ENCODE peak calls at places on chromosomes 13 and 19, in ten cellular contexts. C is colonic mucosa; G is endothelial cell of umbilical vein; L is GM23338; I is AG09309; V is glutamatergic neuron; W is progenitor cell of endocrine pancreas; M is CD8-positive, alpha-beta T cell; R is mammary epithelial cell; J is psoas muscle. P is an unnamed sample.

GRCh38 chr19:35211545-35212230 is 16.9 kb downstream of the FAM187B start:
- DNase-seq in V (no peak), C (peak; percentile 53), L (no peak), M (peak; percentile 84), W (no peak), J (peak; percentile 37), I (no peak), R (no peak), G (peak; percentile 48), P (no peak)

GRCh38 chr19:3692141-3693029 is 7.9 kb downstream of the PIP5K1C start:
- DNase-seq in C (no peak), J (no peak), L (no peak), I (no peak), W (no peak), M (peak; percentile 64), V (peak; percentile 74), R (no peak), G (no peak), P (no peak)

GRCh38 chr13:39682310-39682709 is 26.8 kb downstream of the COG6 start:
- DNase-seq in C (no peak), M (no peak), I (no peak), V (no peak), G (no peak), R (no peak), W (no peak), J (no peak), L (no peak), P (no peak)

GRCh38 chr13:28316129-28316528 is 177.8 kb downstream of the PAN3 start:
- DNase-seq in G (no peak), W (no peak), M (no peak), C (no peak), I (no peak), R (no peak), J (no peak), L (no peak), V (no peak), P (no peak)

GRCh38 chr13:20360041-20360491 is 127.9 kb upstream of the GJB6 start:
- DNase-seq in M (no peak), L (no peak), R (peak; percentile 51), C (no peak), G (no peak), W (no peak), V (no peak), I (no peak), J (no peak), P (no peak)

GRCh38 chr13:40961826-40962225 is 57.3 kb downstream of the ELF1 start:
- DNase-seq in G (no peak), L (no peak), R (no peak), J (no peak), C (no peak), M (no peak), W (no peak), V (no peak), I (no peak), P (no peak)

GRCh38 chr13:24221007-24221406 is 60.5 kb downstream of the SPATA13 start:
- DNase-seq in L (no peak), G (no peak), R (no peak), V (no peak), I (no peak), W (no peak), C (no peak), J (no peak), M (no peak), P (no peak)

GRCh38 chr13:26971990-26972888 is 199.4 kb downstream of the USP12 start:
- DNase-seq in J (no peak), G (no peak), W (no peak), L (peak; percentile 81), M (peak; percentile 8), V (no peak), I (no peak), C (peak; percentile 85), R (peak; percentile 34), P (no peak)

GRCh38 chr13:91482427-91482826 is 84.0 kb downstream of the GPC5 start:
- DNase-seq in R (no peak), M (no peak), G (no peak), J (no peak), W (no peak), I (no peak), V (no peak), L (no peak), C (no peak), P (no peak)

GRCh38 chr19:23440791-23441190 is 45.5 kb upstream of the ZNF91 start:
- DNase-seq in W (no peak), M (no peak), V (peak; percentile 29), C (no peak), G (no peak), J (no peak), I (no peak), R (no peak), L (peak; percentile 76), P (no peak)

GRCh38 chr19:29745253-29745652 is 30.2 kb upstream of the C19orf12 start:
- DNase-seq in M (no peak), G (no peak), J (no peak), L (peak; percentile 74), C (no peak), R (no peak), V (peak; percentile 47), W (no peak), I (no peak), P (no peak)

GRCh38 chr19:55440411-55441105 is 2.5 kb downstream of the SHISA7 start:
- DNase-seq in M (peak; percentile 22), L (peak; percentile 89), V (peak; percentile 69), J (no peak), W (no peak), G (no peak), I (no peak), C (no peak), R (no peak), P (no peak)

GRCh38 chr13:23558675-23559536 is 11.3 kb upstream of the TNFRSF19 start:
- DNase-seq in M (no peak), C (no peak), R (peak; percentile 97), W (no peak), L (peak; percentile 33), I (peak; percentile 76), J (peak; percentile 69), G (peak; percentile 69), V (no peak), P (peak; percentile 70)

GRCh38 chr19:13803038-13803437 is 7.8 kb downstream of the ZSWIM4 start:
- DNase-seq in M (no peak), L (no peak), I (no peak), J (no peak), G (no peak), C (no peak), V (no peak), W (no peak), R (no peak), P (no peak)

GRCh38 chr19:45691516-45692186 is at the start of gene SNRPD2:
- DNase-seq in M (peak; percentile 88), I (peak; percentile 78), V (peak; percentile 95), C (peak; percentile 94), W (peak; percentile 89), G (peak; percentile 96), R (peak; percentile 94), J (peak; percentile 92), L (peak; percentile 98), P (peak; percentile 83)
- TF ChIP-seq CTCF in M (no peak), I (no peak), V (no peak), C (no peak), W (no peak), G (no peak), R (no peak), J (no peak), L (no peak), P (no peak)

DNA sequence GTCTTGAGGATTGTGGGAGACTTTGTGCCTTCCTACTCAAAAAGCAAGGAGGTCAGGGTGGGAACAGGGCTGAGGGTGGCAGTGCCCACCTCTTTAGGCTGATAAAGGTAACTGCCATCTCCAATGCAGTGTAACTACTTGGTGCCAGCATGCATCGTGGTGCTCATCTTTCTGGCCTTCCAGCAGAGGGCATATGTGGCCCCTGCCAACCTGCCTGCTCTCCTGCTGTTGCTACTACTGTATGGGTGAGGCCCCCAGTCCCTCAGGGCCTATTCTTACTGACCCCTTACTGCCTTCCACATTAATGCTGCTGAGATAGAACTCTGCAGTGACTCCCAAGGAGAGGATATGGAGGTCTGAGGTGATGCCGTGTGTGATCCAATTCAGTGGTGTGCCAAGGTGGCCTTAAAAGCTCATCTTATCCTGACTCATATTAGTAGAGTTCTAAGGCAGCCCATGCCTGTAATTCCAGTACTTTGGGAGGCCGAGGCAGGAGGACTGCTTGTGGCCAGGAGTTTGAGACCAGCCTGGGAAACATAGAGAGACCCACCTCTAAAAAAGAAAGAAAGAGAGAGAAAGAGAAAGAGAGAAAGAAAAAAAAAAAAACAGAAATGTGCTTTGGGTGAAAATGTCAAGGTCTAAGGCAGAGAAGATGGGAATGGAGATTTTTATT is 9.6 kb upstream of the ARHGAP45 start:
- DNase-seq in L (peak; percentile 83), C (no peak), J (no peak), M (no peak), W (no peak), R (peak; percentile 75), V (no peak), G (peak; percentile 29), I (no peak), P (no peak)
- TF ChIP-seq CTCF in L (peak; percentile 12), C (no peak), J (no peak), M (no peak), W (no peak), R (peak; percentile 22), V (no peak), G (no peak), I (no peak), P (no peak)

GRCh38 chr13:37473035-37473434 is 125.5 kb downstream of the POSTN start:
- DNase-seq in G (no peak), L (peak; percentile 68), M (no peak), R (no peak), I (no peak), C (no peak), V (no peak), W (no peak), J (no peak), P (no peak)
- TF ChIP-seq CTCF in G (no peak), L (peak; percentile 79), M (no peak), R (no peak), I (no peak), C (no peak), V (peak; percentile 30), W (peak; percentile 14), J (no peak), P (no peak)

GRCh38 chr13:60091573-60091972 is 72.2 kb downstream of the DIAPH3 start:
- DNase-seq in C (no peak), L (no peak), V (no peak), J (no peak), R (no peak), M (no peak), W (no peak), I (no peak), G (no peak), P (no peak)
- TF ChIP-seq CTCF in C (no peak), L (no peak), V (peak; percentile 12), J (no peak), R (peak; percentile 3), M (no peak), W (no peak), I (no peak), G (no peak), P (no peak)

P was measured in AG09319.